ENCODE peak calls at places on chromosomes 3 and 15, in four cellular contexts. I is right cardiac atrium, U is right atrium auricular region, Q is A549. Y is an unnamed sample.

GRCh38 chr15:85337398-85338074 is 42.9 kb upstream of the AKAP13 start:
- DNase-seq in I (no peak), U (no peak), Q (no peak), Y (no peak)

GRCh38 chr3:152508705-152509104 is 240.0 kb downstream of the MBNL1 start:
- DNase-seq in I (no peak), U (no peak), Q (peak; percentile 27), Y (no peak)

GRCh38 chr3:142081178-142081577 is 68.2 kb downstream of the TFDP2 start:
- DNase-seq in I (no peak), U (no peak), Q (no peak), Y (no peak)

GRCh38 chr3:190265126-190265525 is 57.1 kb downstream of the CLDN1 start:
- DNase-seq in I (no peak), U (no peak), Q (no peak), Y (no peak)

GRCh38 chr15:65916041-65916663 is 46.9 kb downstream of the RAB11A start:
- DNase-seq in I (no peak), U (no peak), Q (no peak), Y (no peak)

GRCh38 chr15:27059610-27060202 is 88.7 kb downstream of the GABRG3 start:
- DNase-seq in I (no peak), U (no peak), Q (peak; percentile 75), Y (no peak)

GRCh38 chr3:23112491-23112890 is 90.6 kb upstream of the UBE2E2 start:
- DNase-seq in I (peak; percentile 19), U (no peak), Q (no peak), Y (no peak)

GRCh38 chr3:49868951-49869454 is 703 bp downstream of the CAMKV start:
- DNase-seq in I (no peak), U (no peak), Q (no peak), Y (no peak)

GRCh38 chr3:190323241-190323617 is 983 bp upstream of the CLDN1 start:
- DNase-seq in I (no peak), U (no peak), Q (no peak), Y (no peak)

GRCh38 chr3:43394071-43394501 is 107.7 kb downstream of the SNRK start:
- DNase-seq in I (peak; percentile 83), U (peak; percentile 71), Q (no peak), Y (no peak)

GRCh38 chr3:112136959-112137693 is 4.1 kb upstream of the GCSAM start:
- DNase-seq in I (no peak), U (no peak), Q (peak; percentile 65), Y (no peak)

GRCh38 chr3:143276592-143276991 is 157.0 kb downstream of the CHST2 start:
- DNase-seq in I (no peak), U (no peak), Q (no peak), Y (no peak)

GRCh38 chr3:186614266-186614596 is 1.4 kb downstream of the AHSG start:
- DNase-seq in I (no peak), U (no peak), Q (no peak), Y (no peak)
- H3K4me3 ChIP-seq in I (no peak overlapping the region), U (no peak overlapping the region), Q (no peak overlapping the region), Y (no peak overlapping the region)

DNA sequence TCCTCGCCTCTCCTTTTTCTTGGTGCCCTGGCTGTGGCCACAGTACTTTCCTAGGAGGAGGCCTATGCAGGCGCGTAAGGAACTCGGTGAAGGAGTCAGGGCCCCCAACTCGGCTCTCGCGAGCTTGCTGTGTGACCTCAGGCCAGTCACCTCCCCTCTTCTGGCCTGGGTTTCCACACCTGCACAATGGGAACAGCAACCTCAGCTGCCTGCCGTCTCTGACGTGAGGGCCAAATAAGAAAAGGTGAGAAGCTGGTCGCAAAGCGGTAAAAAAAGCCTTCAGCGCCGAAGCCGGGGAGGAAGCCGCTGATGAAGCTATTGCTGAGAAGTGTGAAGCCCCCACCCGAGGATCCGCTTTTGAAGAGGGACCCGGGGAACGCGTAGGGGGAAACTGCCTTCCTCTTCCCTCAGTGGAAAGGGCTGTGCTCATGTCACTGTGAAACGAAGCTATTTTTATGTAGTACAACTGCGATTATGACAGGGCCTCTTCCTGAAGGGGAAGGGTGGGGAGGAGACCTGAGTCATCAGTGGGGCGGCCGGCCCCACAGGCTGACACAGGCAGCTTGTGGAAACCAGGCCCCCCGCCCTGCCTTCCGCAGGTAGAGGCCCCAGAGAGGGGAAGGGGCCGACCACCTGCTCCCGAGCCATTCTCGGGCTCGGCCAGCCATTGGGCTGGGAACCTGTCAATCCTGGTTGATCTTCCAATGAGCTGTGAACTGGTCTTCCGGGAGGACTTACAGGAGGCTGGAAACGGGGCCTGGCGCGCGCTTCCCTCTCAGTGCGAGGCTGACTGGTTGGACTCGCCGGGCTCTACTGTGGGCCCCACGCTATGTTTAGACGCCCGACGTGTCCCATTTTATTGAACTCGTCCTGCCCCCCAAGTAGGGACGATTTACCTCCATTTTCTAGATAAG is 18.0 kb upstream of the ANKDD1A start:
- DNase-seq in I (peak; percentile 95), U (peak; percentile 93), Q (peak; percentile 62), Y (peak; percentile 96)
- H3K4me1 ChIP-seq in I (peaks cover 19% of the 10 kb centered on the region), U (peaks cover 9% of the 10 kb centered on the region), Q (peaks cover 10% of the 10 kb centered on the region), Y (peaks cover 74% of the 10 kb centered on the region)

GRCh38 chr3:32422943-32423342 is 31.3 kb downstream of the CMTM7 start:
- DNase-seq in I (no peak), U (no peak), Q (no peak), Y (no peak)

GRCh38 chr3:32424581-32425250 is 33.1 kb downstream of the CMTM7 start:
- DNase-seq in I (no peak), U (peak; percentile 1), Q (no peak), Y (no peak)

GRCh38 chr3:32423956-32424558 is 32.4 kb downstream of the CMTM7 start:
- DNase-seq in I (no peak), U (peak; percentile 52), Q (no peak), Y (peak; percentile 40)

GRCh38 chr3:32421991-32422859 is 30.6 kb downstream of the CMTM7 start:
- DNase-seq in I (peak; percentile 87), U (peak; percentile 93), Q (peak; percentile 38), Y (no peak)

DNA sequence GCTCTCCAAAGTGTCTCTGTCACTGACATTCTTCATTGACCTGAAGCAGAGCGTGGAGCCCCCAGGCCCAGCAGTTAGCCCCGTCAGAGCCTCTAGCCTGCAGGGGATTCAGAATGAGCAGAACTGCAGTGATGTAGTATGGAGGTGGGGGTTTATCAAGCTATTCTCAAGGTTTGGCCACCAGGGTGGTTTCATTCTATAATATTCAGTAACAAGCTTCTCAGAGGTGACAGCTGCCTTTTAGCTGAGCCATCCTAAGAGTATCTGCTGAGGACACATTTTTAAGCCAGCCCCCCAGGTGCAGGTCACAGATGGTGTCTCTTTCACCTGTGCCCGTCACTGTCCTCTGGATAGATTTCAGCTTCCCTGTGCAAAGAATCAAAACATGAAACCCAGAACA is 31.9 kb downstream of the CMTM7 start:
- DNase-seq in I (no peak), U (no peak), Q (no peak), Y (no peak)
- H3K4me3 ChIP-seq in I (no peak overlapping the region), U (no peak overlapping the region), Q (no peak overlapping the region), Y (peak overlapping the region; percentile 18)

GRCh38 chr3:146128939-146129338 is 32.0 kb downstream of the PLOD2 start:
- DNase-seq in I (no peak), U (no peak), Q (no peak), Y (no peak)
- H3K4me1 ChIP-seq in I (peaks cover 5% of the 10 kb centered on the region), U (no peaks in the 10 kb centered on the region), Q (peaks cover 81% of the 10 kb centered on the region), Y (no peaks in the 10 kb centered on the region)

GRCh38 chr3:107810195-107811071 is 280.4 kb downstream of the CD47 start:
- DNase-seq in I (no peak), U (no peak), Q (no peak), Y (no peak)
- H3K4me3 ChIP-seq in I (no peak overlapping the region), U (no peak overlapping the region), Q (no peak overlapping the region), Y (no peak overlapping the region)

GRCh38 chr15:77499087-77499765 is 78.5 kb downstream of the HMG20A start:
- DNase-seq in I (no peak), U (no peak), Q (no peak), Y (no peak)
- H3K4me1 ChIP-seq in I (peaks cover 23% of the 10 kb centered on the region), U (no peaks in the 10 kb centered on the region), Q (peaks cover 11% of the 10 kb centered on the region), Y (no peaks in the 10 kb centered on the region)

DNA sequence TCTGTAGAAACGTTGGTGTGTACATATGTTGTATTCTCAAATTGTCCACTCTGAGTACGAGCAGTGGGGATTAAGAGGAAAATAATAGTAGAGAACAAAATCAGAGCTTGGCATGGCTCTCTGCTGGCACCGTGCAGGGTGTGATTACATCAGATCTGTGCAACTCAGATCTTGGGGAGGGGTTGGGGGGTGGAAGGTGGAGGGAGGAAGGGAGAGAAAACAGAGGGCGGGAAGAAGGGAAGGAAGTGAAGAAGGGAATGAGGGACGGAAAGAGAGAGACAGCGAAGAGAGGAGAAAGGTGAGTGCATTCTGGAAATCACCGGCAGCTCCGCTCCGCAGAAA is 30.9 kb upstream of the ADAMTS17 start:
- DNase-seq in I (peak; percentile 45), U (no peak), Q (no peak), Y (no peak)
- H3K4me3 ChIP-seq in I (peak overlapping the region; percentile 41), U (peak overlapping the region; percentile 43), Q (no peak overlapping the region), Y (no peak overlapping the region)

DNA sequence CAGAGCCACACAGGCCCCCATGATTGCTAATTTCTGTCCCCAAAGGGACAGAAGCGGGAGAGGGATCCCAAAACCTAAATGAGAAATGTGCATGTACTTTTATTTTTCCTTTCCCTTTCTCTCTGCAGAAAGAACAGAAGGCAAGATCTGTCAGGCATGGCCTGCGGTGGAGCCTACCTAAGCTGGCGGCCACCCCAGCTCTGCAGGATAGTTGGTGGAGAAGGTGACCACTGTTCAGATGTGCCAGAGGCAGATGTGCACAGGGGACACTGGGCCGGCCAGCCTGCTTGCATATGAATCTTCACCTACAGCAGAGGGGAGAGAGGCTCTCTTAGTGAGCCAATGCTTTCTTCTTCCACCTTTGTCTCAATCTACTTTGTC is 2.1 kb upstream of the AMOTL2 start:
- DNase-seq in I (no peak), U (peak; percentile 50), Q (no peak), Y (no peak)
- H3K4me1 ChIP-seq in I (peaks cover 10% of the 10 kb centered on the region), U (no peaks in the 10 kb centered on the region), Q (peaks cover 45% of the 10 kb centered on the region), Y (peaks cover 8% of the 10 kb centered on the region)